ENCODE peak calls at places on chromosomes 3 and 15, in six cellular contexts. One of them, this sample, is unnamed. For H3K36me3, the result is how much of the 10 kb centered on the place peaks cover.

GRCh38 chr3:140546649-140547048 is 131.2 kb upstream of the TRIM42 start:
- DNase-seq in Peyer's patch: no peak
- DNase-seq in lower lobe of right lung: no peak
- DNase-seq in lung: no peak
- DNase-seq in heart left ventricle: no peak
- DNase-seq in adrenal gland: no peak
- DNase-seq in this sample: no peak

GRCh38 chr3:9135930-9136525 is 113.4 kb downstream of the SRGAP3 start:
- DNase-seq in Peyer's patch: no peak
- DNase-seq in lower lobe of right lung: no peak
- DNase-seq in lung: no peak
- DNase-seq in heart left ventricle: no peak
- DNase-seq in adrenal gland: peak
- DNase-seq in this sample: no peak

GRCh38 chr3:116939091-116939490 is 229.5 kb downstream of the TUSC7 start:
- DNase-seq in Peyer's patch: no peak
- DNase-seq in lower lobe of right lung: no peak
- DNase-seq in lung: no peak
- DNase-seq in heart left ventricle: no peak
- DNase-seq in adrenal gland: no peak
- DNase-seq in this sample: no peak

GRCh38 chr3:85710490-85710889 is 751.7 kb downstream of the CADM2 start:
- DNase-seq in Peyer's patch: no peak
- DNase-seq in lower lobe of right lung: no peak
- DNase-seq in lung: no peak
- DNase-seq in heart left ventricle: no peak
- DNase-seq in adrenal gland: no peak
- DNase-seq in this sample: no peak

GRCh38 chr3:144018776-144019175 is 47.2 kb downstream of the DIPK2A start:
- DNase-seq in Peyer's patch: no peak
- DNase-seq in lower lobe of right lung: no peak
- DNase-seq in lung: no peak
- DNase-seq in heart left ventricle: no peak
- DNase-seq in adrenal gland: peak
- DNase-seq in this sample: no peak

GRCh38 chr15:83694030-83694429 is 40.1 kb downstream of the ADAMTSL3 start:
- DNase-seq in Peyer's patch: no peak
- DNase-seq in lower lobe of right lung: no peak
- DNase-seq in lung: no peak
- DNase-seq in heart left ventricle: no peak
- DNase-seq in adrenal gland: no peak
- DNase-seq in this sample: no peak

GRCh38 chr3:10445561-10445960 is 59.8 kb downstream of the ATP2B2 start:
- DNase-seq in Peyer's patch: no peak
- DNase-seq in lower lobe of right lung: no peak
- DNase-seq in lung: no peak
- DNase-seq in heart left ventricle: no peak
- DNase-seq in adrenal gland: no peak
- DNase-seq in this sample: no peak

GRCh38 chr15:80999623-81000036 is 1.1 kb upstream of the TLNRD1 start:
- DNase-seq in Peyer's patch: peak
- DNase-seq in lower lobe of right lung: peak
- DNase-seq in lung: no peak
- DNase-seq in heart left ventricle: peak
- DNase-seq in adrenal gland: no peak
- DNase-seq in this sample: no peak

GRCh38 chr3:122754867-122755835 is 38.5 kb downstream of the HSPBAP1 start:
- DNase-seq in Peyer's patch: peak
- DNase-seq in lower lobe of right lung: no peak
- DNase-seq in lung: no peak
- DNase-seq in heart left ventricle: no peak
- DNase-seq in adrenal gland: no peak
- DNase-seq in this sample: no peak

GRCh38 chr3:157786618-157787017 is 283.4 kb upstream of the VEPH1 start:
- DNase-seq in Peyer's patch: no peak
- DNase-seq in lower lobe of right lung: no peak
- DNase-seq in lung: no peak
- DNase-seq in heart left ventricle: no peak
- DNase-seq in adrenal gland: no peak
- DNase-seq in this sample: no peak

GRCh38 chr3:127777332-127777731 is 45.0 kb downstream of the MGLL start:
- DNase-seq in Peyer's patch: no peak
- DNase-seq in lower lobe of right lung: no peak
- DNase-seq in lung: no peak
- DNase-seq in heart left ventricle: no peak
- DNase-seq in adrenal gland: no peak
- DNase-seq in this sample: no peak

GRCh38 chr15:52326758-52327157 is 31.2 kb upstream of the MYO5C start:
- DNase-seq in Peyer's patch: no peak
- DNase-seq in lower lobe of right lung: no peak
- DNase-seq in lung: no peak
- DNase-seq in heart left ventricle: no peak
- DNase-seq in adrenal gland: no peak
- DNase-seq in this sample: no peak

GRCh38 chr3:114659109-114660081 is 365.6 kb downstream of the TIGIT start:
- DNase-seq in Peyer's patch: no peak
- DNase-seq in lower lobe of right lung: peak
- DNase-seq in lung: peak
- DNase-seq in heart left ventricle: peak
- DNase-seq in adrenal gland: no peak
- DNase-seq in this sample: no peak

GRCh38 chr3:43621406-43621973 is 321 bp downstream of the ANO10 start:
- DNase-seq in Peyer's patch: peak
- DNase-seq in lower lobe of right lung: peak
- DNase-seq in lung: no peak
- DNase-seq in heart left ventricle: peak
- DNase-seq in adrenal gland: peak
- DNase-seq in this sample: peak

GRCh38 chr15:40618906-40619305 is 24.9 kb downstream of the KNL1 start:
- DNase-seq in Peyer's patch: no peak
- DNase-seq in lower lobe of right lung: no peak
- DNase-seq in lung: no peak
- DNase-seq in heart left ventricle: no peak
- DNase-seq in adrenal gland: no peak
- DNase-seq in this sample: no peak

DNA sequence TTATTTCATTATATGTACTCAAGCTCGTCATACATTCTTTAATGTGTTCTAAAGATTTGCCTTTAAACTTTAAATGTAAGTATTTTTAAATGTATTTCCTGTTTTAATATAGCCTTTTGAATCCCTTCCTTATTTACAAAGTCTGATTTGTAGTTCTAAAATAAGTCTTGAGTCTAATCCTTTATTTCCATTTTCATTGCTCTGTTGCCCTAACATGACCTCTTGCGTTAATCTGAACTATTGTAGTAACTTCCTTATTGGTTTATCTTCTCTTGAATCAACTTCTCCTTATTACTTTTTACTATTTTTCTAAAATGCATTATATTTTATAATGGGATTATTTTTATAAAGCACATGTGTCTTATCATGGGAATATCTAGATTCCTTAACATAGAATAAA is 24.0 kb downstream of the KNL1 start:
- DNase-seq in Peyer's patch: no peak
- DNase-seq in lower lobe of right lung: no peak
- DNase-seq in lung: no peak
- DNase-seq in heart left ventricle: no peak
- DNase-seq in adrenal gland: no peak
- DNase-seq in this sample: no peak
- H3K36me3 ChIP-seq in Peyer's patch: under half
- H3K36me3 ChIP-seq in lower lobe of right lung: under half
- H3K36me3 ChIP-seq in lung: under half
- H3K36me3 ChIP-seq in heart left ventricle: under half
- H3K36me3 ChIP-seq in adrenal gland: under half
- H3K36me3 ChIP-seq in this sample: under half

GRCh38 chr3:171306631-171307030 is 153.6 kb downstream of the TNIK start:
- DNase-seq in Peyer's patch: peak
- DNase-seq in lower lobe of right lung: no peak
- DNase-seq in lung: peak
- DNase-seq in heart left ventricle: peak
- DNase-seq in adrenal gland: peak
- DNase-seq in this sample: peak
- H3K27ac ChIP-seq in Peyer's patch: peak
- H3K27ac ChIP-seq in lower lobe of right lung: peak
- H3K27ac ChIP-seq in lung: no peak
- H3K27ac ChIP-seq in heart left ventricle: peak
- H3K27ac ChIP-seq in adrenal gland: peak
- H3K27ac ChIP-seq in this sample: peak

GRCh38 chr3:123819949-123820348 is 64.2 kb downstream of the MYLK start:
- DNase-seq in Peyer's patch: no peak
- DNase-seq in lower lobe of right lung: no peak
- DNase-seq in lung: no peak
- DNase-seq in heart left ventricle: no peak
- DNase-seq in adrenal gland: no peak
- DNase-seq in this sample: no peak
- H3K36me3 ChIP-seq in Peyer's patch: under half
- H3K36me3 ChIP-seq in lower lobe of right lung: under half
- H3K36me3 ChIP-seq in lung: under half
- H3K36me3 ChIP-seq in heart left ventricle: under half
- H3K36me3 ChIP-seq in adrenal gland: under half
- H3K36me3 ChIP-seq in this sample: under half

GRCh38 chr3:195553268-195553667 is 10.1 kb upstream of the PPP1R2 start:
- DNase-seq in Peyer's patch: no peak
- DNase-seq in lower lobe of right lung: no peak
- DNase-seq in lung: no peak
- DNase-seq in heart left ventricle: no peak
- DNase-seq in adrenal gland: no peak
- DNase-seq in this sample: no peak

GRCh38 chr3:195549931-195550519 is 6.9 kb upstream of the PPP1R2 start:
- DNase-seq in Peyer's patch: peak
- DNase-seq in lower lobe of right lung: no peak
- DNase-seq in lung: no peak
- DNase-seq in heart left ventricle: no peak
- DNase-seq in adrenal gland: no peak
- DNase-seq in this sample: no peak

GRCh38 chr3:195550723-195551122 is 7.6 kb upstream of the PPP1R2 start:
- DNase-seq in Peyer's patch: peak
- DNase-seq in lower lobe of right lung: no peak
- DNase-seq in lung: no peak
- DNase-seq in heart left ventricle: no peak
- DNase-seq in adrenal gland: no peak
- DNase-seq in this sample: no peak

GRCh38 chr3:195549001-195549400 is 5.9 kb upstream of the PPP1R2 start:
- DNase-seq in Peyer's patch: no peak
- DNase-seq in lower lobe of right lung: no peak
- DNase-seq in lung: no peak
- DNase-seq in heart left ventricle: no peak
- DNase-seq in adrenal gland: no peak
- DNase-seq in this sample: no peak

GRCh38 chr3:195551381-195551978 is 8.4 kb upstream of the PPP1R2 start:
- DNase-seq in Peyer's patch: no peak
- DNase-seq in lower lobe of right lung: no peak
- DNase-seq in lung: no peak
- DNase-seq in heart left ventricle: peak
- DNase-seq in adrenal gland: no peak
- DNase-seq in this sample: no peak
- H3K27ac ChIP-seq in Peyer's patch: peak
- H3K27ac ChIP-seq in lower lobe of right lung: peak
- H3K27ac ChIP-seq in lung: no peak
- H3K27ac ChIP-seq in heart left ventricle: peak
- H3K27ac ChIP-seq in adrenal gland: no peak
- H3K27ac ChIP-seq in this sample: no peak

GRCh38 chr3:12157026-12157425 is 1.7 kb downstream of the TIMP4 start:
- DNase-seq in Peyer's patch: no peak
- DNase-seq in lower lobe of right lung: no peak
- DNase-seq in lung: no peak
- DNase-seq in heart left ventricle: no peak
- DNase-seq in adrenal gland: no peak
- DNase-seq in this sample: no peak
- H3K36me3 ChIP-seq in Peyer's patch: under half
- H3K36me3 ChIP-seq in lower lobe of right lung: under half
- H3K36me3 ChIP-seq in lung: under half
- H3K36me3 ChIP-seq in heart left ventricle: under half
- H3K36me3 ChIP-seq in adrenal gland: under half
- H3K36me3 ChIP-seq in this sample: under half